ENCODE peak calls at places on chromosome 13, in five cellular contexts. H is ovary, S is Peyer's patch, X is thoracic aorta, Z is tibial nerve. J is an unnamed sample. For H3K27me3, the result is how much of the 10 kb centered on the place peaks cover.

GRCh38 chr13:38570706-38571105 is 116.2 kb upstream of the FREM2 start:
- DNase-seq in Z (no peak), X (no peak), S (no peak), H (no peak), J (no peak)

GRCh38 chr13:76048126-76048525 is 412.0 kb downstream of the LMO7 start:
- DNase-seq in H (no peak), S (no peak), Z (no peak), X (no peak), J (no peak)

GRCh38 chr13:72970301-72970880 is 88.4 kb upstream of the KLF5 start:
- DNase-seq in Z (no peak), S (no peak), H (no peak), X (no peak), J (no peak)

GRCh38 chr13:23674795-23675640 is 104.8 kb downstream of the TNFRSF19 start:
- DNase-seq in Z (no peak), H (no peak), S (no peak), X (no peak), J (no peak)

GRCh38 chr13:21528616-21529015 is 69.5 kb upstream of the ZDHHC20 start:
- DNase-seq in X (no peak), Z (no peak), H (no peak), S (no peak), J (peak)

GRCh38 chr13:43284162-43284561 is 260.8 kb downstream of the DNAJC15 start:
- DNase-seq in S (no peak), H (no peak), Z (no peak), X (no peak), J (no peak)

GRCh38 chr13:59607780-59608233 is 555.9 kb downstream of the DIAPH3 start:
- DNase-seq in Z (no peak), S (no peak), X (no peak), H (no peak), J (no peak)

GRCh38 chr13:35947315-35947714 is 183.9 kb downstream of the DCLK1 start:
- DNase-seq in S (no peak), X (no peak), Z (no peak), H (no peak), J (no peak)

GRCh38 chr13:106810069-106810468 is 242.1 kb upstream of the ARGLU1 start:
- DNase-seq in H (no peak), S (no peak), Z (no peak), X (no peak), J (no peak)

GRCh38 chr13:27962128-27962841 is 6.8 kb downstream of the CDX2 start:
- DNase-seq in H (no peak), Z (no peak), S (no peak), X (no peak), J (no peak)
- H3K4me3 ChIP-seq in H (no peak), Z (no peak), S (no peak), X (no peak), J (no peak)

DNA sequence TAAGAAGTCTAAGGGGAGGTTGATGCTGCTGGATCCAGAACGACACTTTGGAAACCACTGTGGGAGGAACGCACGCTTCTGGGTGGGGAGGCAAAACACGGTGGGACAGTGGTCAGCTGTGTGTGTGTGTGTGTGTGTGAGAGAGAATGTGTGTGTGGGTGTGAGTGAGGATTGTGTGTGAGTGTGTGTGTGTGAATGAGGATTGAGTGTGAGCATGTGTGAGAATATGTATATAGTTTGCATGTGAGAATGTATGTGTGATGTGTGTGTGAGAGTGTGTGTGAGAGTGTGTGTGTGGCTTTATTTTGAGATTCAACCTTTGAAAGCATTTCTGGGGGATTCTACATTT is 444 bp upstream of the SLC15A1 start:
- DNase-seq in Z (no peak), S (no peak), X (no peak), H (no peak), J (no peak)
- H3K27me3 ChIP-seq in Z (under half), S (under half), X (under half), H (under half), J (under half)

DNA sequence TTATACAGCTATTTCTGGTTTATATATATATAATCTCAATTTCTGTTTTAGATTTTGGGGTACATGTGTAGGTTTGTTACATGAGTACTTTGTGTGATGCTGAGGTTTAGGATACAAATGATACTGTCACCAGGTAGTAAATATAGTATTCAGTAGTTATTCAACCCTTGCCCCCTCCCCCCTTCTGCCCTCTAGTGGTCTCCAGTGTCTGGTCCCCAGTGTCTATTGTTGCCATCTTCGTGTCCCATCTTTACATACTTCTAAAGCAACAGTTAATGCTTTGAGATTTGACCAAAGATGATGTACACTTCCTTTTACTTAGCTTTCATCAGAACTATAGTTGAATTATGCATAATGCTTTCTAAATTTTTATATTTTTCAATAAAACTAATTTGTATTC is 1623.4 kb upstream of the PRR20A start:
- DNase-seq in X (no peak), S (no peak), H (no peak), Z (no peak), J (no peak)
- TF ChIP-seq CTCF in X (no peak), S (no peak), H (no peak), Z (no peak), J (peak)

DNA sequence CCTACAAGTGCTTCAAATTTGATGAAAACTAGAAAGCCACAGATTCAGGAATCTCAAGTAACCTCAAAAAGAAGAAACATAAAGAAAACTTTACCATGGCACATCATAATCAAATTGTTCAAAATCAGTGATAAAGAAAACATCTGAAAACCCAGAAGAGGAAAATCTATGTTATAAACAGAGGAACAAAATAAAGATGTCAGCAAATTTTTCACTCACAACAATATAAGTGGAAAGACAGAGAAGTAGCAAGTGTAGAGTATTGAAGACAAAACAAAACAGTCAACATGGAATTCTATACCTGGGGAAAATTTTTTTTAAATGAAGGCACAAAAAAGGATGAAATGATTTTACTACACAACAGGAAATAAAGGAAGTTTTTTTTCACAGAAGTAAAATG is 470.9 kb downstream of the DACH1 start:
- DNase-seq in X (no peak), S (no peak), Z (no peak), H (no peak), J (no peak)
- H3K4me3 ChIP-seq in X (no peak), S (no peak), Z (no peak), H (no peak), J (no peak)

DNA sequence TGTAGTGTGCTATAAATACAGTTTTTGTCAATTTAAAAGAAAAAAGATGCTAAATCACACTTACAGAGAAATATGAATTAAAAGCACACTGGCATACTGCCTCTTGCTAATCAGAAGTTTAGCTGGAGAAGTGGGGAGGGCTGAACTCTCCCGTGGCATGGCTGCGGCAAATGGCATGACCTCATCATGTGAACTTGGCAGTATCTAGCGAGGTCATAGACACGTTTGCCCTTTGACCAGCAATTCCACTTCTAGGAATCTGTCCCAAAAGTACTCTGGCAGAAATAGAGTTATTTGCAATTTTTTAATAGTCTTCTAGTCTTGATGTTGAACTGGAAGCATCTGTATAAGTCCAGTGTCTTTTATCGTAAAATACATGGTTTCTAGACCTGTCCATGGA is 42.0 kb upstream of the MCF2L start:
- DNase-seq in S (no peak), Z (no peak), H (no peak), X (no peak), J (no peak)
- H3K27me3 ChIP-seq in S (under half), Z (under half), H (under half), X (under half), J (under half)

GRCh38 chr13:45681101-45681500 is 21.0 kb upstream of the CBY2 start:
- DNase-seq in S (no peak), X (no peak), H (no peak), Z (no peak), J (no peak)

GRCh38 chr13:45682494-45683008 is 19.6 kb upstream of the CBY2 start:
- DNase-seq in Z (no peak), H (no peak), X (no peak), S (no peak), J (no peak)

GRCh38 chr13:45678282-45678681 is 23.8 kb upstream of the CBY2 start:
- DNase-seq in H (no peak), X (no peak), S (no peak), Z (no peak), J (no peak)

GRCh38 chr13:45683701-45684100 is 18.4 kb upstream of the CBY2 start:
- DNase-seq in X (no peak), S (no peak), H (no peak), Z (no peak), J (no peak)
- TF ChIP-seq CTCF in X (no peak), S (no peak), H (no peak), Z (no peak), J (peak)

GRCh38 chr13:113123226-113124150 is 889 bp downstream of the F10 start:
- DNase-seq in S (no peak), Z (no peak), H (peak), X (no peak), J (no peak)

GRCh38 chr13:113124211-113125025 is 1.8 kb downstream of the F10 start:
- DNase-seq in S (no peak), Z (no peak), X (no peak), H (peak), J (no peak)

GRCh38 chr13:113121183-113121927 is 1.2 kb upstream of the F10 start:
- DNase-seq in X (no peak), Z (no peak), H (no peak), S (no peak), J (no peak)

GRCh38 chr13:113121928-113122420 is 625 bp upstream of the F10 start:
- DNase-seq in X (no peak), H (peak), Z (no peak), S (no peak), J (no peak)

GRCh38 chr13:113122571-113123225 is at the start of gene F10:
- DNase-seq in Z (peak), X (no peak), S (peak), H (peak), J (no peak)
- H3K4me3 ChIP-seq in Z (no peak), X (peak), S (no peak), H (peak), J (no peak)

GRCh38 chr13:27953671-27954405 is 15.3 kb downstream of the CDX2 start:
- DNase-seq in H (peak), Z (peak), S (peak), X (no peak), J (no peak)

GRCh38 chr13:27955192-27955591 is 13.9 kb downstream of the CDX2 start:
- DNase-seq in X (no peak), S (no peak), H (no peak), Z (no peak), J (no peak)

GRCh38 chr13:27956576-27957300 is 12.4 kb downstream of the CDX2 start:
- DNase-seq in Z (no peak), S (no peak), H (no peak), X (no peak), J (no peak)

GRCh38 chr13:27954406-27954851 is 14.7 kb downstream of the CDX2 start:
- DNase-seq in H (peak), Z (no peak), X (no peak), S (no peak), J (no peak)

DNA sequence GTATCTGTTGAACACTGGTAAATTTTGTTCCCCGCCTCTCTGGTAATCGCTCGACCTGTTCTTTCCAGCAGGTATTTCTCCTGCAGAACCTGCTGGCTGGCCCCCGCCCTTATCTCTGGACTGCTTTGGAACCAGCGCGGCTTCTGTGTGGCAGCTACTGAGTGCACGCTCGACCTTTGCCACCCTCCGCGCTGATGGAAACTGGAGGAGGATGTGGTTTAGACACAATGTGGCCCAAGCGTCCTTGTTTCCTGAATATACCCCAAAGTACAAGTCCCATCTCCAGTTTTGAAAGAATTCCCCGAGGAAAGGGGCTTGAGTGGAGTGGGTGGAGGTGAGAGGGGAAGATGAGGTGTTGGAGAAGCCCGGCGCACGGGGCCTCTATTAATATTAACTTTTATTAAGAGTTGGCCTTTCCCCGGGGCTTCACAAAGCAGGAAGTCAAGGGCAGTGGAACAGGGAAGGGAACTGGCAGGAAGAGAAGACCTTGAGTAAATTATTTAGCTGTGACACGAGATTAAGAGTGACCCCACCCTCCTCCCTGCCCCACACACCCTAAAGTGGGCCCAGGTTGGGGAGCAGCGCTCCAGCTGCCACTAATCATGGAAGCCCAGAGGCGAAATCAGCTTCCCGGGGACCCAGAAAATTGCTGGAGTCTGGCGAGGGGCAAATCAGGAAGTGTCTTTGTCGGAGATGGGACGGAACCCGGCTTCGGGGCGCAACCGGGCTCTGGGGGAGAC is 16.0 kb downstream of the CDX2 start:
- DNase-seq in Z (no peak), H (no peak), S (no peak), X (no peak), J (no peak)
- H3K27me3 ChIP-seq in Z (under half), H (under half), S (under half), X (under half), J (under half)

GRCh38 chr13:80341771-80342271 is 895 bp upstream of the SPRY2 start:
- DNase-seq in S (no peak), Z (peak), H (peak), X (no peak), J (no peak)

GRCh38 chr13:80340643-80341097 is 256 bp downstream of the SPRY2 start:
- DNase-seq in H (no peak), X (no peak), Z (peak), S (no peak), J (no peak)

GRCh38 chr13:80342541-80343371 is 1.8 kb upstream of the SPRY2 start:
- DNase-seq in S (peak), Z (peak), X (no peak), H (peak), J (no peak)

GRCh38 chr13:80339841-80340642 is 884 bp downstream of the SPRY2 start:
- DNase-seq in X (no peak), S (peak), Z (peak), H (peak), J (no peak)

DNA sequence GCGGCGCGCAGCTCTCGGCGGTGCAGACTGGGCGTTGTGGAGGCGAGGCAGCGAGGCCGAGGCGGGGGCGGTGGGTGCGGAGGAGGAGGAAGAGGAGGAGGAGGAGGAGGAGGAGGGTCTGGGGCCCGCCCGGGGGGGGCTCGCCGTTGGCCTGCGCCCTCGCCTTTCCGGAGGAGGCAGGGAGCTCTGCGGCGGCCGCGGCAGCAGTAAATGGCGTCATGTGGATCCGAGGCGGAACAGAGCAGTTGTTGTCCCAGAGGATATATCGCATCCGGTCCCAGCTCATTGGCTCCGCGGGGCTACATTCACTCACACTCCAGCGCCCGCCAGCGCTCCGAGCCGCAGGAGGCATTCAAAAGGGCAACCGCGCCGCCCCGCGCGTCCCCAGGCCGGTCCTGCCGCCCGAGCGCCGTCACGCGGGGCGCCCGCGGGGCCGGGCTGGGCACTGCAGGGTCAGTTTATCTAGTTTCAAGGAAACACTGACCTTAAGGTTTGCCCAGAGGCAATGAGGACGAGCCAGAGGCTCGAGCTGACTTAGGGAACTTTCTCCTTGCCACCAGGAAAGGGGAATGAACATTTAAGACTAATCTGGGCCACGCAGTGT is at the start of gene SPRY2:
- DNase-seq in Z (peak), S (peak), X (peak), H (peak), J (peak)
- TF ChIP-seq CTCF in Z (no peak), S (no peak), X (no peak), H (peak), J (no peak)

J was measured in kidney epithelial cell.